ENCODE peak calls at places on chromosomes 5 and 9, in six cellular contexts. K is IMR-90, L is HepG2, X is GM23248, M is mesenchymal stem cell, Y is H9. V is an unnamed sample.
A peak's percentile ranks its signal among the peaks of the same experiment; 100 is the strongest.

GRCh38 chr5:68169898-68170297 is 45.7 kb upstream of the PIK3R1 start:
- DNase-seq in L (no peak), Y (no peak), X (no peak), K (no peak), M (peak; percentile 18), V (no peak)

GRCh38 chr5:74648835-74649286 is 8.3 kb upstream of the ENC1 start:
- DNase-seq in L (peak; percentile 62), Y (no peak), M (peak; percentile 73), X (peak; percentile 75), K (peak; percentile 65), V (peak; percentile 56)

GRCh38 chr9:88234114-88234513 is 95.8 kb upstream of the SPATA31C2 start:
- DNase-seq in L (no peak), K (no peak), M (no peak), Y (no peak), X (no peak), V (no peak)

GRCh38 chr5:103425686-103426454 is 136.7 kb downstream of the NUDT12 start:
- DNase-seq in M (peak; percentile 77), K (peak; percentile 69), L (no peak), Y (no peak), X (peak; percentile 66), V (peak; percentile 74)

GRCh38 chr5:173919443-173919842 is 31.3 kb downstream of the CPEB4 start:
- DNase-seq in M (no peak), L (peak; percentile 68), K (peak; percentile 47), Y (no peak), X (peak; percentile 49), V (no peak)

GRCh38 chr5:132103969-132104391 is 30.4 kb downstream of the CSF2 start:
- DNase-seq in K (no peak), Y (no peak), X (peak; percentile 27), L (no peak), M (no peak), V (no peak)

GRCh38 chr9:22030101-22030598 is 21.0 kb upstream of the CDKN2B start:
- DNase-seq in K (peak; percentile 76), Y (no peak), X (peak; percentile 84), L (peak; percentile 54), M (peak; percentile 88), V (peak; percentile 71)

GRCh38 chr9:818958-819357 is 22.5 kb upstream of the DMRT1 start:
- DNase-seq in K (no peak), X (no peak), M (no peak), Y (no peak), L (no peak), V (no peak)

GRCh38 chr9:112093875-112094227 is 81.2 kb downstream of the SUSD1 start:
- DNase-seq in L (no peak), M (no peak), K (no peak), X (no peak), Y (no peak), V (no peak)

GRCh38 chr5:88833371-88834107 is 49.4 kb downstream of the MEF2C start:
- DNase-seq in K (peak; percentile 74), X (peak; percentile 89), M (peak; percentile 51), Y (no peak), L (no peak), V (peak; percentile 54)

GRCh38 chr5:145943674-145944121 is 7.3 kb downstream of the SH3RF2 start:
- DNase-seq in L (no peak), K (peak; percentile 25), X (peak; percentile 20), Y (no peak), M (no peak), V (no peak)

GRCh38 chr9:20477940-20478620 is 144.2 kb downstream of the MLLT3 start:
- DNase-seq in Y (no peak), X (peak; percentile 55), K (peak; percentile 53), M (no peak), L (no peak), V (peak; percentile 61)

GRCh38 chr5:113526421-113526820 is 12.9 kb downstream of the YTHDC2 start:
- DNase-seq in L (no peak), M (no peak), Y (no peak), X (peak; percentile 30), K (no peak), V (peak; percentile 40)

GRCh38 chr9:124329996-124330714 is 72.4 kb downstream of the NEK6 start:
- DNase-seq in Y (no peak), L (no peak), X (no peak), M (no peak), K (no peak), V (no peak)

GRCh38 chr5:36492998-36493655 is 113.3 kb upstream of the SLC1A3 start:
- DNase-seq in L (no peak), K (peak; percentile 38), M (no peak), Y (no peak), X (peak; percentile 46), V (peak; percentile 78)

GRCh38 chr9:101485873-101486692 is 47.6 kb upstream of the RNF20 start:
- DNase-seq in M (peak; percentile 52), X (peak; percentile 71), Y (peak; percentile 75), K (peak; percentile 41), L (no peak), V (no peak)

GRCh38 chr9:74499111-74499601 is 2.0 kb downstream of the RORB start:
- DNase-seq in X (no peak), K (no peak), M (no peak), L (no peak), Y (peak; percentile 43), V (peak; percentile 19)

GRCh38 chr9:108297025-108297424 is 558.8 kb downstream of the ACTL7B start:
- DNase-seq in X (peak; percentile 92), L (no peak), Y (no peak), K (peak; percentile 73), M (peak; percentile 68), V (peak; percentile 73)

GRCh38 chr9:91771864-91772263 is 178.2 kb downstream of the ROR2 start:
- DNase-seq in Y (no peak), X (peak; percentile 78), M (no peak), L (no peak), K (no peak), V (peak; percentile 31)

GRCh38 chr9:137016436-137016835 is 11.6 kb downstream of the ABCA2 start:
- DNase-seq in L (no peak), Y (no peak), M (no peak), K (no peak), X (no peak), V (no peak)

GRCh38 chr5:10124287-10124686 is 125.4 kb downstream of the ATPSCKMT start:
- DNase-seq in X (peak; percentile 36), K (no peak), L (no peak), Y (no peak), M (no peak), V (no peak)

GRCh38 chr9:37511006-37511714 is 25.4 kb downstream of the POLR1E start:
- DNase-seq in K (no peak), M (no peak), L (peak; percentile 29), X (peak; percentile 14), Y (peak; percentile 79), V (no peak)

GRCh38 chr5:158302029-158302428 is 443.1 kb upstream of the CLINT1 start:
- DNase-seq in M (no peak), X (no peak), L (no peak), K (no peak), Y (no peak), V (no peak)

GRCh38 chr5:107809201-107810034 is 138.7 kb upstream of the EFNA5 start:
- DNase-seq in Y (no peak), K (peak; percentile 48), L (no peak), M (peak; percentile 24), X (peak; percentile 46), V (peak; percentile 72)

GRCh38 chr5:135443329-135443960 is 3.7 kb downstream of the DCANP1 start:
- DNase-seq in Y (peak; percentile 24), X (no peak), L (no peak), K (no peak), M (no peak), V (no peak)

GRCh38 chr9:93204470-93205043 is 20.6 kb downstream of the WNK2 start:
- DNase-seq in M (no peak), X (no peak), K (no peak), L (no peak), Y (no peak), V (no peak)

DNA sequence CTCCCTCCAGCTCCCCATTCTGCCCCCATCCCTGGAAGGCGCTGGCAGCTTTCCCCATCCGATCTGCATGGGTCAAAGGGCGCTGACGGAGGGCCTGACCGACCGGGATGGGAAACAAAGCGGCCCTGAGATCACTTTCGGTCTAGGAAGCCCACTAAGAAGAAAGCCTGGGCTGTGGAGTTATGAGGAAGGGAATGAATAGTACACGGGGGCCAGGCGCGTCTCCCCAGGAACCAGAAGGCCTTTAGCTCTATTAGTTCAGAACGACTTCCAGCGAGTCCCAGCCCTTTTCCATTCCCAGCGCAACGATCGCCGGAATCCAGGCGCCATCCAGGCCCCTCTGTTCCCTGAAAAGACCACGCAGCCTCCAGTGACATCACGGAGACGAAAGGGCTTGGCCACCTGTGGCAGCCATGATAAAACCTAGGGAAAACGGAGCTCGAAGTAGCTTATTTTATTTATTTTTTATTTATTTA is 70.1 kb upstream of the CCDC180 start:
- DNase-seq in M (no peak), K (no peak), L (peak; percentile 20), Y (peak; percentile 37), X (no peak), V (no peak)
- H3K27ac ChIP-seq in M (no peak overlapping the region), K (no peak overlapping the region), L (peak overlapping the region; percentile 89), Y (no peak overlapping the region), X (no peak overlapping the region), V (no peak overlapping the region)

DNA sequence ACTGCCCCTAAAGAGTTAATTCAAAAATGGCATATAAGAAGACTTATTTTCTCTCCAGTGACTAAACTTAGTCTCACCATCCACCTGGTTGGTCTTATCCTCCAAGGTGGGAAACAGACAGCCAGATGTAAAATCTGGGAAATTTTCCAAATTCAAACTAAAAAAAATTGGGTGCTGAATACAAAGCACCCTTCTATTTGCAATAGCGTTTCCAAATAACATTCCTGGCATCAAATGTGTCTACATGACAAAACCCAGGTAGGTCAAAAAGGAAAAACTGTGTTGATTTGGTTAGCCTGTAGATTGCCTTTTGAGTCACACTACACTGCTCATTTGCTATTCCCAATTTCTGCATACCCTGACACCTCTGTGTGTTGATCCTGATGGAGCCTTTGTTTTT is 252.2 kb downstream of the NR2F1-AS1 start:
- DNase-seq in Y (no peak), M (no peak), L (no peak), X (no peak), K (no peak), V (no peak)
- H2AFZ ChIP-seq in Y (no peak overlapping the region), M (no peak overlapping the region), L (no peak overlapping the region), X (no peak overlapping the region), K (no peak overlapping the region), V (no peak overlapping the region)

DNA sequence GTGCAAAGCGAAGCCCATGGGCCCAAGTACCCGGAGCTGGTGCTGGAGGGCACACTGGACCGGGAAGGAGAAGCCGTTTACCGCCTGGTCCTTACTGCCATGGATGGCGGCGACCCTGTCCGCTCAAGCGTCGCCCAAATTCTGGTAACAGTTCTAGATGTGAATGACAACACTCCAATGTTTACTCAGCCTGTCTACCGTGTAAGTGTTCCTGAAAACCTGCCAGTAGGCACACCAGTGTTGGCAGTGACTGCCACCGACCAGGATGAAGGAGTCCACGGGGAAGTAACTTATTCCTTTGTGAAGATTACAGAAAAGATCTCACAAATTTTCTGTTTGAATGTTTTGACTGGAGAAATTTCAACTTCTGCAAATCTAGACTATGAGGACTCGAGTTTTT is 936 bp downstream of the PCDHGA6 start:
- DNase-seq in M (no peak), K (no peak), X (no peak), Y (no peak), L (no peak), V (no peak)
- H3K9me3 ChIP-seq in M (peaks cover 60% of the 10 kb centered on the region), K (peaks cover 61% of the 10 kb centered on the region), X (no peaks in the 10 kb centered on the region), Y (peaks cover 34% of the 10 kb centered on the region), L (peaks cover 53% of the 10 kb centered on the region), V (peaks cover 52% of the 10 kb centered on the region)

DNA sequence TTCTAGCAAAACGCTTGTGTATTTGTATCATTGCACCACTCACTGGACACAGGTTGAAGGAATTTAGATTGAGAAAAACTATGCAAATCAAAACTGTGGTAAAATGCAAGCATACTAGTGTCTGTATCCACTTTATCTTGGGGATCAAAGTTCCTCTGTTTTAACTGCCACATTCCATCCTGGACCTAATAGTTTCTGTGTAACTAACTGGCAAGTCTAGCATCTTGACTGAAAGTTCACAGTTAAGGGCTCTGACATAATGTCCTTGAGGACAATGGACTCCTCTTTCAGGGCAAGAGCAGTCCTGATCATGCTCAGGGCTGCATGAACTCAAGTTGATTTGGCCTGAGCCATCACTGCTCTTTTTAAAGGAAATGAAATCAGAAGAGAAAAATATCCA is 30.7 kb downstream of the NFIB start:
- DNase-seq in Y (no peak), X (no peak), L (peak; percentile 44), M (no peak), K (no peak), V (peak; percentile 56)
- H3K27ac ChIP-seq in Y (no peak overlapping the region), X (no peak overlapping the region), L (no peak overlapping the region), M (no peak overlapping the region), K (no peak overlapping the region), V (no peak overlapping the region)

V was measured in astrocyte.